ENCODE peak calls at places on chromosome 3, in ten cellular contexts. U, I, O, G, M, L, T, D, K and V are unnamed samples.

GRCh38 chr3:128170866-128171516 is 17.7 kb downstream of the EEFSEC start:
- DNase-seq in T (no peak), O (peak; percentile 77), L (no peak), M (no peak), D (peak; percentile 84), I (no peak), G (peak; percentile 30), U (no peak), K (peak; percentile 59), V (peak; percentile 86)

GRCh38 chr3:54900954-54901591 is 26.8 kb downstream of the LRTM1 start:
- DNase-seq in I (no peak), D (peak; percentile 46), L (no peak), M (no peak), O (no peak), K (no peak), U (no peak), G (no peak), T (no peak), V (peak; percentile 30)

GRCh38 chr3:126348308-126348920 is 8.8 kb downstream of the KLF15 start:
- DNase-seq in U (no peak), K (no peak), G (no peak), I (peak; percentile 46), M (no peak), L (peak; percentile 39), O (no peak), D (no peak), T (no peak), V (no peak)

GRCh38 chr3:172446198-172446597 is 2.1 kb downstream of the GHSR start:
- DNase-seq in M (no peak), I (no peak), L (no peak), O (no peak), T (no peak), G (no peak), U (no peak), K (no peak), D (no peak), V (no peak)

GRCh38 chr3:46693897-46694235 is 387 bp upstream of the ALS2CL start:
- DNase-seq in L (peak; percentile 71), D (peak; percentile 23), O (no peak), I (peak; percentile 87), M (peak; percentile 43), G (no peak), T (peak; percentile 49), U (peak; percentile 44), K (no peak), V (no peak)

GRCh38 chr3:59248976-59249375 is 199.2 kb upstream of the CFAP20DC start:
- DNase-seq in L (no peak), T (no peak), O (no peak), I (no peak), G (peak; percentile 15), K (no peak), M (no peak), D (no peak), U (no peak), V (no peak)

GRCh38 chr3:62553811-62554210 is 180.5 kb upstream of the FEZF2 start:
- DNase-seq in L (no peak), T (no peak), D (peak; percentile 46), K (no peak), G (no peak), U (no peak), I (no peak), M (no peak), O (no peak), V (no peak)

GRCh38 chr3:114892880-114893279 is 254.2 kb downstream of the ZBTB20 start:
- DNase-seq in O (no peak), K (peak; percentile 83), G (no peak), L (no peak), M (no peak), I (no peak), U (no peak), T (no peak), D (no peak), V (no peak)

GRCh38 chr3:105948108-105948507 is 79.3 kb upstream of the CBLB start:
- DNase-seq in L (no peak), G (no peak), I (no peak), M (no peak), O (no peak), U (no peak), K (no peak), D (no peak), T (no peak), V (no peak)

GRCh38 chr3:110026421-110026820 is 689.1 kb upstream of the DPPA4 start:
- DNase-seq in M (no peak), I (no peak), U (no peak), D (peak; percentile 4), O (no peak), G (no peak), K (no peak), T (no peak), L (no peak), V (no peak)

GRCh38 chr3:53134631-53135232 is 4.5 kb upstream of the RFT1 start:
- DNase-seq in K (no peak), O (peak; percentile 77), M (peak; percentile 33), U (peak; percentile 69), I (peak; percentile 93), L (peak; percentile 81), D (peak; percentile 85), G (no peak), T (peak; percentile 82), V (peak; percentile 90)

GRCh38 chr3:32203854-32204253 is 34.6 kb upstream of the CMTM8 start:
- DNase-seq in I (no peak), L (no peak), D (peak; percentile 29), T (no peak), K (no peak), G (no peak), M (no peak), O (no peak), U (no peak), V (peak; percentile 10)

GRCh38 chr3:45817788-45818523 is 21.6 kb upstream of the SLC6A20 start:
- DNase-seq in L (no peak), G (no peak), O (no peak), D (peak; percentile 88), K (no peak), T (no peak), M (no peak), I (no peak), U (no peak), V (peak; percentile 75)

GRCh38 chr3:42236611-42237010 is 29.4 kb downstream of the CCK start:
- DNase-seq in T (no peak), K (no peak), U (no peak), L (no peak), O (no peak), M (no peak), I (no peak), D (no peak), G (no peak), V (no peak)

GRCh38 chr3:73719877-73720276 is 95.1 kb upstream of the PDZRN3 start:
- DNase-seq in L (no peak), U (no peak), K (no peak), M (no peak), O (no peak), T (no peak), I (no peak), G (no peak), D (no peak), V (peak; percentile 8)